ENCODE peak calls at places on chromosomes 16 and 17, in six cellular contexts. O is IMR-90, L is neuronal stem cell, D is colonic mucosa, R is mesendoderm, V is H1. Y is an unnamed sample.

GRCh38 chr16:74868501-74868900 is 93.9 kb upstream of the FA2H start:
- DNase-seq in O (peak), L (peak), D (no peak), R (no peak), V (no peak), Y (no peak)

GRCh38 chr17:77708049-77708448 is 250.5 kb upstream of the TNRC6C start:
- DNase-seq in O (no peak), L (no peak), D (peak), R (no peak), V (no peak), Y (no peak)

GRCh38 chr16:55367796-55368195 is 43.8 kb downstream of the IRX6 start:
- DNase-seq in O (peak), L (no peak), D (no peak), R (no peak), V (no peak), Y (no peak)

GRCh38 chr16:64398795-64399194 is 723.1 kb downstream of the CDH11 start:
- DNase-seq in O (peak), L (no peak), D (no peak), R (no peak), V (no peak), Y (no peak)

GRCh38 chr17:62790554-62790953 is 17.6 kb downstream of the MARCHF10 start:
- DNase-seq in O (peak), L (no peak), D (no peak), R (no peak), V (no peak), Y (no peak)

GRCh38 chr16:21574372-21574771 is 25.0 kb upstream of the METTL9 start:
- DNase-seq in O (no peak), L (no peak), D (no peak), R (no peak), V (no peak), Y (no peak)

GRCh38 chr17:13812350-13812749 is 210.6 kb upstream of the HS3ST3A1 start:
- DNase-seq in O (no peak), L (no peak), D (no peak), R (no peak), V (no peak), Y (no peak)

GRCh38 chr16:41439-42068 is 11.9 kb downstream of the POLR3K start:
- DNase-seq in O (no peak), L (no peak), D (no peak), R (no peak), V (no peak), Y (no peak)

GRCh38 chr16:87963400-87963799 is 12.2 kb downstream of the BANP start:
- DNase-seq in O (peak), L (no peak), D (no peak), R (no peak), V (no peak), Y (no peak)

GRCh38 chr17:37519241-37519985 is 29.7 kb downstream of the DUSP14 start:
- DNase-seq in O (peak), L (no peak), D (no peak), R (no peak), V (no peak), Y (no peak)

GRCh38 chr16:11980167-11980844 is 3.8 kb downstream of the SNX29 start:
- DNase-seq in O (no peak), L (no peak), D (no peak), R (no peak), V (no peak), Y (no peak)

GRCh38 chr16:6160871-6161270 is 1063.3 kb upstream of the EEF2KMT start:
- DNase-seq in O (no peak), L (no peak), D (no peak), R (no peak), V (no peak), Y (no peak)

GRCh38 chr17:65314212-65314611 is 177.0 kb downstream of the RGS9 start:
- DNase-seq in O (no peak), L (no peak), D (no peak), R (no peak), V (no peak), Y (peak)

GRCh38 chr16:14629612-14629918 is 495 bp downstream of the PARN start:
- DNase-seq in O (no peak), L (no peak), D (no peak), R (peak), V (no peak), Y (no peak)

GRCh38 chr17:4947411-4948165 is 742 bp downstream of the PFN1 start:
- DNase-seq in O (peak), L (peak), D (peak), R (peak), V (no peak), Y (peak)

GRCh38 chr16:81280393-81280792 is 34.4 kb upstream of the GAN start:
- DNase-seq in O (no peak), L (no peak), D (no peak), R (no peak), V (no peak), Y (no peak)

GRCh38 chr17:7060165-7060890 is 16.4 kb upstream of the SLC16A11 start:
- DNase-seq in O (peak), L (no peak), D (no peak), R (no peak), V (no peak), Y (no peak)

GRCh38 chr17:8890671-8891070 is 23.2 kb upstream of the PIK3R6 start:
- DNase-seq in O (no peak), L (no peak), D (no peak), R (no peak), V (no peak), Y (no peak)

GRCh38 chr17:50055055-50055425 is 870 bp upstream of the ITGA3 start:
- DNase-seq in O (no peak), L (no peak), D (peak), R (peak), V (no peak), Y (no peak)

GRCh38 chr16:89168381-89169189 is 3.0 kb upstream of the CDH15 start:
- DNase-seq in O (no peak), L (no peak), D (no peak), R (no peak), V (no peak), Y (no peak)

GRCh38 chr16:60771138-60771537 is 1265.1 kb downstream of the CDH8 start:
- DNase-seq in O (no peak), L (no peak), D (no peak), R (no peak), V (no peak), Y (no peak)

GRCh38 chr17:13086142-13086769 is 68.4 kb upstream of the ELAC2 start:
- DNase-seq in O (no peak), L (no peak), D (no peak), R (no peak), V (no peak), Y (no peak)

GRCh38 chr17:79607941-79608728 is 2.7 kb downstream of the RBFOX3 start:
- DNase-seq in O (no peak), L (peak), D (no peak), R (peak), V (peak), Y (peak)

GRCh38 chr17:66492500-66493123 is 190.2 kb downstream of the PRKCA start:
- DNase-seq in O (no peak), L (no peak), D (no peak), R (no peak), V (no peak), Y (no peak)

GRCh38 chr16:79715088-79715487 is 114.6 kb upstream of the MAF start:
- DNase-seq in O (no peak), L (no peak), D (no peak), R (no peak), V (no peak), Y (no peak)
- H3K9ac ChIP-seq in O (no peak), L (no peak), D (no peak), R (no peak), V (no peak), Y (no peak)

DNA sequence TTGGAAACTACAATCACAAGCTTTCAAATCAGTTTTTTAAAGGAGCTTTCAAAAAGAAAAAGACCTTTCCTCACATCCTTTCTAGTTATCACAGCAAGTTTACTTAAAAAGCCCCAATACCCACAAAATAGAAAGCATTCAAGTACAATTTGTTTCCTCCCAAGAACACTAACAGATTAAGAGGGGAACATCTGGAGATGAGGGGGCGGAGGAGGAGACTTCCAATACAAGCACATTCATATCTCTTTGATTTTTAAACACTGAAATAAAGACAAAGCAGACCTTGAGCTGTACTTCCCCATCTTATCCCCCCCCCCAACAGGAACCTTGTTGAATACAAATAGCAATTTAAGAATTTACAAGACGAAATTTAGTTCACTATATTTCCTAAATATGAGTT is 2.0 kb downstream of the YWHAE start:
- DNase-seq in O (peak), L (no peak), D (no peak), R (no peak), V (no peak), Y (no peak)
- H3K9ac ChIP-seq in O (peak), L (no peak), D (peak), R (peak), V (no peak), Y (peak)

GRCh38 chr17:45231481-45232116 is 9.9 kb downstream of the FMNL1 start:
- DNase-seq in O (no peak), L (no peak), D (no peak), R (peak), V (no peak), Y (no peak)
- H3K9ac ChIP-seq in O (no peak), L (no peak), D (no peak), R (no peak), V (no peak), Y (no peak)

GRCh38 chr16:67667434-67667816 is 811 bp downstream of the C16orf86 start:
- DNase-seq in O (no peak), L (no peak), D (no peak), R (no peak), V (no peak), Y (no peak)

GRCh38 chr16:67668495-67669157 is 2.0 kb downstream of the C16orf86 start:
- DNase-seq in O (no peak), L (no peak), D (no peak), R (no peak), V (no peak), Y (no peak)

GRCh38 chr16:67669499-67670101 is 3.0 kb downstream of the C16orf86 start:
- DNase-seq in O (no peak), L (no peak), D (no peak), R (no peak), V (no peak), Y (no peak)

GRCh38 chr16:67666538-67667433 is at the start of the genes C16orf86 and ENKD1:
- DNase-seq in O (peak), L (peak), D (peak), R (peak), V (no peak), Y (peak)

DNA sequence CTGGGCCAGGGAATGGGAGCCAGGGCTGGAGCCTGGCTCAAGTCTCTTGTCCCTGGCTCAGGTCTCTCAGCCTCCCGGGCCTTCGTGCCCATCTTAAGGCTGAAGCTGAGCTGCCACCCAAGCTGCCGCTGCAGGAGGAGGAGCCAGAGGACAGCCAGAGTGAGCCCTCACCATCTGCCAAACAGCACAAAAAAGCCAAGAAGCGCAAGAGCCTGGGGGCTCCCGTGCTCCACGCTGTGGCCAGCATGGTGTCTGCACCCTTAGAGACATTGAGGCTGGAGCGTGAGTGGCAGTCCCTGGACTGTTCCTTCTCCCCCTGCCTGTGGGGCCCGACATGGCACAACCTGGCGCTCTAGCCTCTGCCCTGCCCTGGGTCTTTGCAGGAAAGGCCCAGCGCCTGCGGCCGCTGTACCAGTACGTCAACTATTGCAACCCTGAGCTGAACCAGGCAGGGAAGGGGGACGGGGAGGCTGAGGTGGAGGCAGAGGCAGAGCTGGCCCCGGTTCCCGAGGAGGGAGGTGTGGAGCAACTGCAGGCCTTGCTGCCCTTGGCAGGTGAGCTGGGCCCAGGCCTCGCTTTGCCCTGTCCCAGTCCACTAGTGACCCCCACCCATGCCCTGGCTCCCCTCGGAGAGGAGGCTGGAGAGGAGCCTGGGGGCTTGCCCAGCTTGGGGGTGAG is 1.3 kb downstream of the C16orf86 start:
- DNase-seq in O (peak), L (peak), D (peak), R (peak), V (peak), Y (peak)
- H3K9ac ChIP-seq in O (no peak), L (peak), D (peak), R (no peak), V (no peak), Y (peak)

DNA sequence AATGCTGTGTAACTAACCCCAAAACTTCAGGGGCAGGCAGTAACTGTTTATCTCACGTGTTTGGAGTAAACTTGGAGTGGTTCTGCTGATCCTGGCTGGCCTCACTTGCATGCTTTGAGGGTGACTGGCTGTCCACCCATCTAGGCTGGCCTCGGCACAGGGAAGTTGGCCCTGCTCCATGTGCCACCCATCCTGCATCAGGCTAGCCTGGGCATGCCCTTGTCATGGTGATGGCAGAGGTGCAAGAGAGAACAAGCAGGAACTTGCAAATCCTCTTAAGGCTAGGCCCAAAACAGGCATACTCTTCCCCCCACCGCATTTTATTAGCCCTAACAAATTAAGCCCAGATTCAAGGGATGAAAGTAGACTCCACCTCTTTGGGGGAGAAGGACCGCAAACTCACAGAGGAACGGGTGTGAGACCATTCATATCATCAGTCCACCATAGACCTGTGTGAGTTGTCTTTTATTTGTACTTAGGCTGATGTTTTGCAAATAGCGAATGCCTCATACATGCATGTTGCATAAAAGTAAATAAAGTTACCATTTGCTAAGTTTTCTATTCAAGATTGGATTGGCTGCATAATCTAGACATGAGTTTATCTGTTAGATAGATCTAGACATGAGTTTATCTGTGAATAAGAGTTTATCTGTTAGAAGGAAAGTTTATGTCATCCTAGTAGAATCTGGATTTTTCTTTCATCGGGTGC is 221.0 kb downstream of the CCDC182 start:
- DNase-seq in O (peak), L (no peak), D (peak), R (no peak), V (no peak), Y (peak)
- H3K9ac ChIP-seq in O (no peak), L (no peak), D (no peak), R (no peak), V (no peak), Y (peak)

GRCh38 chr17:28370035-28370743 is at the start of gene VTN:
- DNase-seq in O (peak), L (peak), D (no peak), R (peak), V (no peak), Y (no peak)

GRCh38 chr17:28371245-28372202 is at the start of gene SARM1:
- DNase-seq in O (peak), L (peak), D (peak), R (peak), V (peak), Y (peak)

GRCh38 chr17:28368915-28369683 is 1.0 kb downstream of the VTN start:
- DNase-seq in O (no peak), L (no peak), D (no peak), R (no peak), V (no peak), Y (no peak)

GRCh38 chr17:28369684-28370034 is 448 bp downstream of the VTN start:
- DNase-seq in O (no peak), L (no peak), D (no peak), R (no peak), V (no peak), Y (no peak)

DNA sequence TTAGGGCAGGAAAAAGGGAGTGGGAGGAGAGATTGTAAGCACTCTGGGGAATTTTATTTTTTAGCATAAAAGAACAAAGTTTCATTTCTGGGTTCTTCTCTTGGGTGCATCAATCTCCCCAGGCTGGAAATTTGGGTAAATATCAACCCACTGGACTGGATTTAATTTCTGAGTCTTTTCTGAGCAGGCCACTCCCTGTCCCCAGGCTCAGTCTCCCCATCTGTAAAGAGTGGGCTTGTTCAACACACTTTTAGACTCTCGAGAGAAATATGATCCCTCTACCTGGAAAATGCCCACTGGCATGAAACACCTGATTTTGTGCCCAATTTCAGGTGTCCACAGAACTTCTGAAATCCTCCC is 617 bp upstream of the VTN start:
- DNase-seq in O (no peak), L (no peak), D (no peak), R (no peak), V (no peak), Y (no peak)
- H3K9ac ChIP-seq in O (no peak), L (no peak), D (no peak), R (peak), V (no peak), Y (no peak)

DNA sequence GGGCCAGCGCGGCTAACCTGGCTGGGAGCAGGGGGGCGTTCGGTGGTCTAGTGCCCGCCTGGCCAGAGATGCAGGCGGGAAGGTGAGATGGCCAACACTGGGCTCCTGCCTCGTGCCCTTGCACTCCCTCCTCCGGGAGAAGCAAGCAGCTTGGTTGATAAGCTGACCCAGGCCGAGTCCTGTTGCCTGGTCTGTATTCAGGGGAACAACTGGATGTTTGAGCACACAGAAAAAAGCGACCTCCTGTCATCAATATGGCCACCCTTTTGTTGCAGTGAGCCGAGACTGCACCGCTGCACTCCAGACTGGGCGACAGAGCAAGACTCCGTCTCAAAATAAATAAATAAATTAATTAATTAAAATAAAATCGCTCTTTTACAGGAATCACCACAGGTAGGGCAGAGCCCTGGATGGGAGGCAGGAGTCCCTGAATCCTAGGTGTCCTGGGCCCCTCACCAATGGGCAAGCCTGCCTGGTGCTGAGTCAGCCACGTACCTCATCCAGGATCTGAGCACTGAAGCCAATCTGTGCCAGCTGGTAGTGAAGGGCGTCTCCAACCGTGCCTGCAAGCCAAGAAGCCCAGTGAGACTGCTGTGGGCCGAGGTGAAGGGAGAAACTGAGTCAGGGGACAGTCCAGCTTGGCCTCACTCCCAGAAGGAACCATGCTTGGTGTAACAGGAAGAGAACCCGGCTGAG is 31.8 kb downstream of the HASPIN start:
- DNase-seq in O (no peak), L (no peak), D (no peak), R (no peak), V (no peak), Y (no peak)
- H3K9ac ChIP-seq in O (no peak), L (peak), D (peak), R (peak), V (peak), Y (no peak)

GRCh38 chr17:40318835-40319332 is 9.9 kb downstream of the RARA start:
- DNase-seq in O (no peak), L (no peak), D (peak), R (no peak), V (no peak), Y (no peak)
- H3K9ac ChIP-seq in O (peak), L (peak), D (peak), R (peak), V (no peak), Y (peak)

DNA sequence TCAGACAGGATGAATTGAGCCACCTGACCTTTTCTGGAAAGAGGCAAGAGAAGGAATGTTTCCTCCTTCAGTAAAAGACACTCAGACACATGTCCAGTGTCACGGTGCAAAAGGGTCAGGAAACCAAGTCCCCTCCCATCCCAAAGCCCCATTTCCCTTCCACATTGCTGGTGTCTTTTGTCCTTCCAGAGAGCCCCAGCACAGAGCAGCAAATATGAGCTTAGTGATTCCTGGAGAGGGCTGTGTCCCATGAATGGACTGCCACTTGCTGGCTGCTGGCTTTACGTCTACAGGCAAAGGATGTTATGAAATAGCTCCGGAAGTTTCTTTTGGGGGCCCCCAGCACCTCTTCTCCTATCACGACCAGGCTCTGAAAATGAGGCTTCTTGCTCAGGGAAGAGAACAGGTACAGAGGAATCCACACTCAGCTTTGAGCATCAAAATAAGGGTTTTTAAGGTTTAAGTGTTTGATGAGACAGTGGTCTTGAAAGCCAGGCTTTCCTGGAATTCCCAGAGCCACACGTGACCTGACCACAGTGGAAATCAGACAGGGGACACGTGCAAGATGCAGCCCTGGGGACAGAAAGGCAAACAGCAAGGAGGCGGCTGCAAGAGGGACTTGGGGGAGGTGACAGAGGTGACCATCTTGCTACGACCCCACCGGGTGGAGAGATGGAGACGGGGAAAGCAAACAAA is 58.1 kb downstream of the ZDHHC7 start:
- DNase-seq in O (no peak), L (no peak), D (no peak), R (no peak), V (no peak), Y (no peak)
- H3K9ac ChIP-seq in O (no peak), L (no peak), D (no peak), R (no peak), V (no peak), Y (no peak)

GRCh38 chr17:20068445-20068844 is 59.3 kb downstream of the SPECC1 start:
- DNase-seq in O (no peak), L (no peak), D (no peak), R (no peak), V (no peak), Y (no peak)
- H3K9ac ChIP-seq in O (no peak), L (no peak), D (no peak), R (no peak), V (no peak), Y (no peak)